ENCODE peak calls at places on chromosomes 3 and 15, in five cellular contexts. V, M, T, O and G are unnamed samples.

GRCh38 chr3:29711255-29711771 is 430.4 kb downstream of the RBMS3 start:
- DNase-seq in M (no peak), T (peak; percentile 27), V (no peak), O (no peak), G (no peak)

GRCh38 chr3:38636464-38636863 is 13.0 kb downstream of the SCN5A start:
- DNase-seq in T (no peak), M (no peak), V (no peak), O (no peak), G (no peak)

GRCh38 chr3:144809381-144809780 is 837.8 kb downstream of the DIPK2A start:
- DNase-seq in O (no peak), V (no peak), M (no peak), T (no peak), G (no peak)

GRCh38 chr3:116423365-116423764 is 21.9 kb downstream of the LSAMP start:
- DNase-seq in O (no peak), V (no peak), M (no peak), T (no peak), G (no peak)

GRCh38 chr3:123740391-123740822 is 143.7 kb downstream of the MYLK start:
- DNase-seq in T (peak; percentile 9), M (no peak), V (no peak), O (no peak), G (no peak)

GRCh38 chr3:124409650-124410275 is 320.5 kb upstream of the UMPS start:
- DNase-seq in M (peak; percentile 35), V (no peak), T (no peak), O (no peak), G (no peak)

GRCh38 chr3:155211266-155211665 is 82.2 kb downstream of the STRIT1 start:
- DNase-seq in T (no peak), O (no peak), M (no peak), V (no peak), G (no peak)

GRCh38 chr3:124606180-124606579 is 124.1 kb upstream of the UMPS start:
- DNase-seq in V (no peak), O (no peak), M (no peak), T (peak; percentile 65), G (no peak)

GRCh38 chr3:107524214-107525100 is 1.7 kb downstream of the BBX start:
- DNase-seq in O (peak; percentile 45), T (peak; percentile 60), M (peak; percentile 68), V (peak; percentile 70), G (peak; percentile 26)

GRCh38 chr15:38252481-38253311 is at the start of gene SPRED1:
- DNase-seq in T (peak; percentile 81), V (peak; percentile 67), M (peak; percentile 56), O (peak; percentile 44), G (peak; percentile 54)

GRCh38 chr3:175107231-175107630 is 248.1 kb downstream of the NAALADL2 start:
- DNase-seq in O (no peak), T (no peak), V (no peak), M (no peak), G (no peak)

GRCh38 chr15:70181626-70182255 is 84.0 kb upstream of the TLE3 start:
- DNase-seq in T (no peak), M (no peak), O (no peak), V (no peak), G (no peak)

GRCh38 chr3:149486726-149487125 is 12.2 kb downstream of the TM4SF4 start:
- DNase-seq in T (no peak), V (no peak), M (no peak), O (no peak), G (no peak)

GRCh38 chr3:121545049-121545563 is 682 bp downstream of the POLQ start:
- DNase-seq in V (no peak), T (no peak), O (no peak), M (no peak), G (no peak)

GRCh38 chr3:129233538-129233937 is 15.9 kb upstream of the COPG1 start:
- DNase-seq in V (no peak), T (peak; percentile 41), M (no peak), O (no peak), G (no peak)

GRCh38 chr3:41045491-41045890 is 153.8 kb upstream of the CTNNB1 start:
- DNase-seq in M (no peak), V (no peak), O (no peak), T (no peak), G (no peak)

GRCh38 chr3:32391643-32392529 is at the start of gene CMTM7:
- DNase-seq in V (peak; percentile 61), O (peak; percentile 67), T (peak; percentile 73), M (peak; percentile 67), G (peak; percentile 46)

GRCh38 chr3:55565516-55565915 is 78.4 kb upstream of the WNT5A start:
- DNase-seq in M (no peak), V (no peak), O (no peak), T (no peak), G (no peak)

GRCh38 chr3:197953881-197954280 is 3.9 kb downstream of the RPL35A start:
- DNase-seq in M (peak; percentile 77), O (no peak), V (no peak), T (peak; percentile 74), G (no peak)

GRCh38 chr3:57956119-57956832 is 51.9 kb upstream of the FLNB start:
- DNase-seq in O (peak; percentile 80), V (no peak), T (no peak), M (peak; percentile 90), G (no peak)

GRCh38 chr3:186342197-186342596 is 19.8 kb downstream of the DGKG start:
- DNase-seq in V (no peak), M (no peak), O (no peak), T (no peak), G (no peak)

GRCh38 chr15:33279613-33280205 is 31.1 kb upstream of the RYR3 start:
- DNase-seq in M (peak; percentile 82), T (no peak), O (no peak), V (no peak), G (no peak)

GRCh38 chr15:98838387-98839259 is 169.0 kb downstream of the PGPEP1L start:
- DNase-seq in O (no peak), V (no peak), M (no peak), T (no peak), G (no peak)

GRCh38 chr15:78035319-78035718 is 42.2 kb downstream of the TBC1D2B start:
- DNase-seq in O (no peak), M (no peak), V (no peak), T (peak; percentile 49), G (no peak)

GRCh38 chr3:136516095-136516494 is 236.1 kb downstream of the STAG1 start:
- DNase-seq in O (no peak), M (no peak), V (no peak), T (no peak), G (no peak)

GRCh38 chr3:158419820-158420653 is 151.0 kb upstream of the MLF1 start:
- DNase-seq in V (no peak), M (peak; percentile 28), O (no peak), T (no peak), G (no peak)

GRCh38 chr3:192917508-192918274 is at the start of gene MB21D2:
- DNase-seq in T (peak; percentile 79), M (peak; percentile 72), O (peak; percentile 90), V (peak; percentile 66), G (peak; percentile 65)

GRCh38 chr3:169813757-169814517 is 1.2 kb upstream of the LRRC34 start:
- DNase-seq in M (peak; percentile 7), O (no peak), T (no peak), V (no peak), G (no peak)
- TF ChIP-seq CTCF in M (no peak), O (peak; percentile 24), T (no peak), V (peak; percentile 21), G (peak; percentile 40)

GRCh38 chr3:13013151-13013561 is 60.1 kb downstream of the IQSEC1 start:
- DNase-seq in M (no peak), V (no peak), O (no peak), T (no peak), G (no peak)

GRCh38 chr3:13014755-13015285 is 58.4 kb downstream of the IQSEC1 start:
- DNase-seq in M (no peak), T (no peak), O (no peak), V (no peak), G (no peak)

GRCh38 chr3:13015286-13016082 is 57.7 kb downstream of the IQSEC1 start:
- DNase-seq in M (no peak), T (peak; percentile 42), O (no peak), V (no peak), G (no peak)

GRCh38 chr3:13013595-13013993 is 59.6 kb downstream of the IQSEC1 start:
- DNase-seq in O (no peak), M (no peak), V (no peak), T (no peak), G (no peak)

GRCh38 chr3:13013994-13014754 is 59.1 kb downstream of the IQSEC1 start:
- DNase-seq in V (no peak), O (no peak), T (no peak), M (no peak), G (no peak)
- TF ChIP-seq CTCF in V (no peak), O (no peak), T (no peak), M (no peak), G (no peak)

GRCh38 chr3:69325151-69325550 is 60.7 kb downstream of the FRMD4B start:
- DNase-seq in V (no peak), M (no peak), T (no peak), O (no peak), G (no peak)

GRCh38 chr3:69323941-69324340 is 61.9 kb downstream of the FRMD4B start:
- DNase-seq in T (no peak), O (no peak), V (no peak), M (no peak), G (no peak)

GRCh38 chr3:69326821-69327433 is 59.0 kb downstream of the FRMD4B start:
- DNase-seq in O (no peak), T (peak; percentile 21), V (no peak), M (no peak), G (no peak)

GRCh38 chr3:69322110-69322509 is 63.8 kb downstream of the FRMD4B start:
- DNase-seq in T (no peak), M (no peak), O (no peak), V (no peak), G (no peak)

DNA sequence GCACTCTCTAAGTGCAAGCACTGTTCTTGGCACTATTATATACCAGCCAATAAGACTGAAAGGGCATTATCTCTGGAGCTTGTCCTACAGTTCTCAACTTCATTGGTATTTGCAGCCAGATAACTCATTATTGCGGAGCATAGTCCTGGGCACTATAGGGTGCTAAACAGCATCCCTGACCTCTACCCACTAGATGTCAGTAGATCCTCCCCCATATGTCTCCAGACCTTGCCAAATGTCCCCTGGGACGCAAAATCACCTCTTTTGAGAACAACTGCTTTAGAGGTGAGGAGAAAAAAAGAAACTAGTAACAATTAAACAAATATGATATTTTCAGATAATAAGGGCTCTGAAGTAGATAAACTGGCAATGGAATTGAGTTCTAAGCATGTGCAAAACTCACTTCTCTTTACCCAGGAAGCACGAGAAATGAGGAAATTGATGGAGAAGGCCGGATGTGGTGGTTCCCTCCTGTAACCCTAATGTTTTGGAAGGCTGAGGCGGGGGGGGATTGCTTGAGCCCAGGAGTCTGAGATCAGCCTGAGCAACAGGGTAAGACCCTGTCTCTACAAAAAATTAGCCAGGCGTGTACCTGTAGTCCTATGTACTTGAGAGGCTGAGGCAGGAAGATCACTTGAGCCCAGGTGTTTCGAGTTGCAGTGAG is 61.4 kb downstream of the FRMD4B start:
- DNase-seq in M (peak; percentile 51), V (peak; percentile 65), T (no peak), O (no peak), G (no peak)
- TF ChIP-seq CTCF in M (peak; percentile 53), V (peak; percentile 81), T (no peak), O (no peak), G (peak; percentile 24)

DNA sequence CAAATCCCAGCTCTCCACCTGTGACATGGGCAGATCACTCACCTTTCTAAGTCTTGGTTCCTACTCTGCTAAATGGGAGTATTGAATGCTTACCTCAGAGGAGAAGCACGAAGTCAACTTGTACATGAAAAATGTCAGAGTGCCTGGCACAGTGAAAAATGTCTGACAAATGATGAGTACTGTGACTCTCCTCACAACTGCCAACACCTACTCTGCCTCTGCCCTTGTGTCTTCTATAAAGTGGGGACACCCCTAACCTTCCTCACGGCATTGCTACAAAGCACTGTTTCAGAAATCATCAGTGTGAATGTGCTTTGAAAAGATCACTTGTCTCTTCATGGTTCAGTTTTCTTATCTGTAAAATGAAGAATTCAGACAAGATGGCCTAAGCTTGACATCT is 940 bp upstream of the CCR1 start:
- DNase-seq in V (no peak), O (no peak), M (no peak), T (no peak), G (no peak)
- TF ChIP-seq CTCF in V (no peak), O (no peak), M (no peak), T (no peak), G (no peak)